ENCODE peak calls at places on chromosomes 6 and 20, in ten cellular contexts. One of them, this sample, is unnamed. For H3K4me1 and H3K27me3, the result is how much of the 10 kb centered on the place peaks cover.

GRCh38 chr6:149457316-149457884 is 27.4 kb downstream of the ZC3H12D start:
- DNase-seq in body of pancreas: no peak
- DNase-seq in neural progenitor cell: no peak
- DNase-seq in ovary: no peak
- DNase-seq in adrenal gland: no peak
- DNase-seq in HAP-1: no peak
- DNase-seq in upper lobe of left lung: no peak
- DNase-seq in testis: no peak
- DNase-seq in IMR-90: peak
- DNase-seq in right cardiac atrium: peak
- DNase-seq in this sample: no peak

GRCh38 chr6:96809119-96809518 is 28.2 kb downstream of the GPR63 start:
- DNase-seq in neural progenitor cell: no peak
- DNase-seq in upper lobe of left lung: no peak
- DNase-seq in IMR-90: peak
- DNase-seq in HAP-1: no peak
- DNase-seq in body of pancreas: no peak
- DNase-seq in right cardiac atrium: no peak
- DNase-seq in testis: no peak
- DNase-seq in adrenal gland: no peak
- DNase-seq in ovary: no peak
- DNase-seq in this sample: no peak

GRCh38 chr6:56757585-56757984 is 114.9 kb upstream of the DST start:
- DNase-seq in right cardiac atrium: no peak
- DNase-seq in neural progenitor cell: peak
- DNase-seq in body of pancreas: peak
- DNase-seq in adrenal gland: peak
- DNase-seq in upper lobe of left lung: no peak
- DNase-seq in HAP-1: peak
- DNase-seq in IMR-90: peak
- DNase-seq in ovary: no peak
- DNase-seq in testis: no peak
- DNase-seq in this sample: no peak

GRCh38 chr6:113017316-113017715 is 670.2 kb downstream of the RFPL4B start:
- DNase-seq in body of pancreas: no peak
- DNase-seq in right cardiac atrium: no peak
- DNase-seq in HAP-1: no peak
- DNase-seq in upper lobe of left lung: no peak
- DNase-seq in IMR-90: no peak
- DNase-seq in testis: no peak
- DNase-seq in ovary: no peak
- DNase-seq in neural progenitor cell: no peak
- DNase-seq in adrenal gland: no peak
- DNase-seq in this sample: no peak

GRCh38 chr6:72461144-72461543 is 160.7 kb upstream of the KCNQ5 start:
- DNase-seq in upper lobe of left lung: no peak
- DNase-seq in HAP-1: no peak
- DNase-seq in right cardiac atrium: no peak
- DNase-seq in IMR-90: peak
- DNase-seq in testis: no peak
- DNase-seq in adrenal gland: no peak
- DNase-seq in ovary: no peak
- DNase-seq in body of pancreas: no peak
- DNase-seq in neural progenitor cell: no peak
- DNase-seq in this sample: no peak

GRCh38 chr6:31814677-31815024 is 432 bp downstream of the HSPA1L start:
- DNase-seq in upper lobe of left lung: no peak
- DNase-seq in HAP-1: peak
- DNase-seq in right cardiac atrium: peak
- DNase-seq in testis: peak
- DNase-seq in body of pancreas: peak
- DNase-seq in neural progenitor cell: peak
- DNase-seq in IMR-90: peak
- DNase-seq in adrenal gland: peak
- DNase-seq in ovary: peak
- DNase-seq in this sample: peak

GRCh38 chr6:88814909-88815308 is 148.5 kb downstream of the RNGTT start:
- DNase-seq in IMR-90: no peak
- DNase-seq in testis: no peak
- DNase-seq in neural progenitor cell: no peak
- DNase-seq in adrenal gland: no peak
- DNase-seq in upper lobe of left lung: no peak
- DNase-seq in body of pancreas: no peak
- DNase-seq in HAP-1: no peak
- DNase-seq in ovary: no peak
- DNase-seq in right cardiac atrium: no peak
- DNase-seq in this sample: no peak

GRCh38 chr6:157614026-157614484 is 209.0 kb upstream of the SNX9 start:
- DNase-seq in adrenal gland: no peak
- DNase-seq in testis: no peak
- DNase-seq in neural progenitor cell: no peak
- DNase-seq in right cardiac atrium: no peak
- DNase-seq in IMR-90: peak
- DNase-seq in upper lobe of left lung: no peak
- DNase-seq in body of pancreas: no peak
- DNase-seq in ovary: no peak
- DNase-seq in HAP-1: no peak
- DNase-seq in this sample: no peak

GRCh38 chr20:44637490-44638372 is 13.8 kb downstream of the ADA start:
- DNase-seq in IMR-90: no peak
- DNase-seq in right cardiac atrium: peak
- DNase-seq in adrenal gland: no peak
- DNase-seq in ovary: no peak
- DNase-seq in body of pancreas: no peak
- DNase-seq in upper lobe of left lung: no peak
- DNase-seq in neural progenitor cell: no peak
- DNase-seq in testis: peak
- DNase-seq in HAP-1: no peak
- DNase-seq in this sample: no peak

GRCh38 chr6:21375206-21375605 is 218.3 kb upstream of the SOX4 start:
- DNase-seq in ovary: no peak
- DNase-seq in IMR-90: no peak
- DNase-seq in HAP-1: no peak
- DNase-seq in adrenal gland: no peak
- DNase-seq in right cardiac atrium: no peak
- DNase-seq in body of pancreas: no peak
- DNase-seq in upper lobe of left lung: no peak
- DNase-seq in neural progenitor cell: no peak
- DNase-seq in testis: no peak
- DNase-seq in this sample: no peak

GRCh38 chr6:34138924-34139323 is 7.0 kb downstream of the GRM4 start:
- DNase-seq in adrenal gland: no peak
- DNase-seq in IMR-90: no peak
- DNase-seq in HAP-1: no peak
- DNase-seq in upper lobe of left lung: no peak
- DNase-seq in body of pancreas: no peak
- DNase-seq in neural progenitor cell: peak
- DNase-seq in right cardiac atrium: no peak
- DNase-seq in testis: no peak
- DNase-seq in ovary: no peak
- DNase-seq in this sample: no peak

GRCh38 chr20:37381621-37382538 is 35.9 kb downstream of the SRC start:
- DNase-seq in ovary: peak
- DNase-seq in body of pancreas: no peak
- DNase-seq in HAP-1: no peak
- DNase-seq in right cardiac atrium: peak
- DNase-seq in IMR-90: no peak
- DNase-seq in neural progenitor cell: no peak
- DNase-seq in adrenal gland: no peak
- DNase-seq in testis: no peak
- DNase-seq in upper lobe of left lung: no peak
- DNase-seq in this sample: no peak

GRCh38 chr20:51930775-51931174 is 128.5 kb upstream of the SALL4 start:
- DNase-seq in body of pancreas: no peak
- DNase-seq in upper lobe of left lung: no peak
- DNase-seq in IMR-90: peak
- DNase-seq in ovary: no peak
- DNase-seq in adrenal gland: no peak
- DNase-seq in neural progenitor cell: no peak
- DNase-seq in right cardiac atrium: no peak
- DNase-seq in testis: no peak
- DNase-seq in HAP-1: no peak
- DNase-seq in this sample: peak

GRCh38 chr6:8420031-8420588 is 15.2 kb downstream of the SLC35B3 start:
- DNase-seq in upper lobe of left lung: no peak
- DNase-seq in neural progenitor cell: no peak
- DNase-seq in ovary: no peak
- DNase-seq in right cardiac atrium: no peak
- DNase-seq in HAP-1: peak
- DNase-seq in body of pancreas: no peak
- DNase-seq in adrenal gland: no peak
- DNase-seq in IMR-90: no peak
- DNase-seq in testis: no peak
- DNase-seq in this sample: no peak

GRCh38 chr6:127302728-127303675 is 36.3 kb downstream of the RNF146 start:
- DNase-seq in testis: peak
- DNase-seq in HAP-1: peak
- DNase-seq in adrenal gland: peak
- DNase-seq in right cardiac atrium: no peak
- DNase-seq in upper lobe of left lung: no peak
- DNase-seq in body of pancreas: peak
- DNase-seq in IMR-90: peak
- DNase-seq in ovary: no peak
- DNase-seq in neural progenitor cell: peak
- DNase-seq in this sample: peak

DNA sequence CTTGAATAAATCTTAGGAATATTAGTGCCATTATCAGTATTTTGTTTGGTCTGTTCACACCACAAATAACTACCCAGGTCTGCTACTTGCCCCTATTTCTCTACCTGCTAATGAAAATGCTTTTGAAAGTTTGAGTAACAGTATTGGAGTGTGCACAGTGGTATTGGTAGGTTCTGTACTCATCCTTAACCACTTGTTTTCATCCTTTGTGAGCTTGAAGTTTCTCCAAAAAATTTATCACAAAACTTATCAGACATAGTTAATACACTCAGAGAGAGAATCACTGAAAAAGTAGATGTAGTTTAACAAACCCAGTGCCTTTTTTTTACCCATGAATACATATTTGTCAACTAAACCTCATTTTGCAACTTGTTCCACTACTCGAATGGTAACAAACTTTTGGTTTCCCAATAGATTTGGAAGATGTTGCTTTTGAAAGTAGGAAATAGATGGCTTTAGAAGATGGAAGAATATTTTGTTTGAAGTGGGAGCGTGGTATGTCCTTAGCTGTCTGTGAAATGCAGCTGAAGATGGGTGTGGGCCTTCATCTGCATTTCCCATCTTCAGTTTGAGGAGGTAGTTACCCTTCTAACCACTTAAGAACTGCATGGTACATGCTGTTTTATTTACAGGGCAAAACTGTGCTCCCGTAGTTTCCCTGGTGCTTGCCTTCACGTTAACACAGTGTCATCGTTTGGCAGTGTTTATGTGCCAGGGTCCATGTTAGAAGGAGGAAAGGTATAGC is 9.0 kb downstream of the PTPN1 start:
- DNase-seq in body of pancreas: no peak
- DNase-seq in neural progenitor cell: no peak
- DNase-seq in ovary: no peak
- DNase-seq in IMR-90: no peak
- DNase-seq in adrenal gland: no peak
- DNase-seq in testis: no peak
- DNase-seq in HAP-1: no peak
- DNase-seq in right cardiac atrium: no peak
- DNase-seq in upper lobe of left lung: no peak
- DNase-seq in this sample: no peak
- H3K4me1 ChIP-seq in body of pancreas: under half
- H3K4me1 ChIP-seq in neural progenitor cell: under half
- H3K4me1 ChIP-seq in ovary: under half
- H3K4me1 ChIP-seq in IMR-90: under half
- H3K4me1 ChIP-seq in adrenal gland: under half
- H3K4me1 ChIP-seq in testis: under half
- H3K4me1 ChIP-seq in HAP-1: under half
- H3K4me1 ChIP-seq in right cardiac atrium: under half
- H3K4me1 ChIP-seq in upper lobe of left lung: half or more
- H3K4me1 ChIP-seq in this sample: under half

GRCh38 chr20:49389854-49390253 is 92.6 kb downstream of the KCNB1 start:
- DNase-seq in upper lobe of left lung: no peak
- DNase-seq in ovary: no peak
- DNase-seq in adrenal gland: no peak
- DNase-seq in right cardiac atrium: no peak
- DNase-seq in IMR-90: no peak
- DNase-seq in testis: no peak
- DNase-seq in HAP-1: no peak
- DNase-seq in body of pancreas: no peak
- DNase-seq in neural progenitor cell: no peak
- DNase-seq in this sample: no peak
- H3K27me3 ChIP-seq in upper lobe of left lung: under half
- H3K27me3 ChIP-seq in ovary: under half
- H3K27me3 ChIP-seq in adrenal gland: under half
- H3K27me3 ChIP-seq in right cardiac atrium: under half
- H3K27me3 ChIP-seq in IMR-90: under half
- H3K27me3 ChIP-seq in testis: under half
- H3K27me3 ChIP-seq in HAP-1: under half
- H3K27me3 ChIP-seq in body of pancreas: under half
- H3K27me3 ChIP-seq in neural progenitor cell: under half
- H3K27me3 ChIP-seq in this sample: under half

DNA sequence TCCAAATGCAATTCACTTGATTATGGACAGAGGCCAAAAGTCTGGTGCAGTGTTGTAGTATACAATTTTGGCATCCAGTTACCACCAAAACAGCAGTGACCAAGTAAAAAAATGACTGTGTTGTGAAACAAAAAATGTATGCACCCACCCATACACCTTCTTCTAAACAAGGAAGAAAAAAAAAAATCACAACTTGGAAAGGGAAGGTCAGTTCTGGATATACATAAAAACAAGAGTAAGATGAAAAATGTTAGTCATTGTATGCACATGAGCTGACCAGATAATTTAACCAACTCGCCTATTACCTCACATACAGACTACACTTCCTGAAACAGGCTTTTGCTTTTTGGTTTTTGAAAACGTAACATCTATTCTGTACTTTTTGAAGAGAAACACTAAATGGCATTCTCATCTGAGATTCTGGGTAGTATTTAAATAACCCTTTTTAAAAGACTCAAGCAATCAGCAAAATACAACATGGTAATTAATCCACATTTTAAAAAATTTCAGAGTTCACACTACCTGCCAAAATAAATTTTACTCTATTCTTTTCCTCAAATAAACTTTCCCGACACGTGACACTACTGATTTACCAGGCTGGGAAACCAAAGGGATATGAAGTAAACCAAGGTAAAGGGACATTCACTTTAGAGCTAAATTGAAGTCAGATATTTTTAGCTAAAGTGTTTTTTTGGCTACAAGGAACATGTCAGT is 141.6 kb upstream of the SHLD1 start:
- DNase-seq in HAP-1: peak
- DNase-seq in ovary: no peak
- DNase-seq in neural progenitor cell: no peak
- DNase-seq in right cardiac atrium: no peak
- DNase-seq in body of pancreas: no peak
- DNase-seq in adrenal gland: no peak
- DNase-seq in testis: no peak
- DNase-seq in IMR-90: peak
- DNase-seq in upper lobe of left lung: no peak
- DNase-seq in this sample: peak
- H3K4me3 ChIP-seq in HAP-1: peak
- H3K4me3 ChIP-seq in ovary: no peak
- H3K4me3 ChIP-seq in neural progenitor cell: peak
- H3K4me3 ChIP-seq in right cardiac atrium: peak
- H3K4me3 ChIP-seq in body of pancreas: no peak
- H3K4me3 ChIP-seq in adrenal gland: peak
- H3K4me3 ChIP-seq in testis: no peak
- H3K4me3 ChIP-seq in IMR-90: peak
- H3K4me3 ChIP-seq in upper lobe of left lung: peak
- H3K4me3 ChIP-seq in this sample: peak

GRCh38 chr6:106729848-106730247 is 100.5 kb downstream of the QRSL1 start:
- DNase-seq in adrenal gland: no peak
- DNase-seq in testis: no peak
- DNase-seq in HAP-1: no peak
- DNase-seq in body of pancreas: no peak
- DNase-seq in IMR-90: no peak
- DNase-seq in upper lobe of left lung: no peak
- DNase-seq in neural progenitor cell: no peak
- DNase-seq in ovary: no peak
- DNase-seq in right cardiac atrium: no peak
- DNase-seq in this sample: no peak
- H3K4me1 ChIP-seq in adrenal gland: under half
- H3K4me1 ChIP-seq in testis: under half
- H3K4me1 ChIP-seq in HAP-1: under half
- H3K4me1 ChIP-seq in body of pancreas: half or more
- H3K4me1 ChIP-seq in IMR-90: under half
- H3K4me1 ChIP-seq in upper lobe of left lung: under half
- H3K4me1 ChIP-seq in neural progenitor cell: under half
- H3K4me1 ChIP-seq in ovary: under half
- H3K4me1 ChIP-seq in right cardiac atrium: under half
- H3K4me1 ChIP-seq in this sample: under half

This sample was measured in BE2C.